ENCODE peak calls at places on chromosomes 5 and 9, in five cellular contexts. One of them, this sample, is unnamed.
A peak's percentile ranks its signal among the peaks of the same experiment; 100 is the strongest.

GRCh38 chr5:159227452-159227851 is 18.1 kb upstream of the RNF145 start:
- DNase-seq in neuronal stem cell: no peak
- DNase-seq in T1000: no peak
- DNase-seq in fibroblast of the conjunctiva: no peak
- DNase-seq in PC-3: no peak
- DNase-seq in this sample: no peak

GRCh38 chr5:74361406-74362358 is 278.8 kb downstream of the ENC1 start:
- DNase-seq in PC-3: peak; percentile 22
- DNase-seq in T1000: no peak
- DNase-seq in neuronal stem cell: no peak
- DNase-seq in fibroblast of the conjunctiva: no peak
- DNase-seq in this sample: no peak

GRCh38 chr5:172733179-172733973 is 37.6 kb downstream of the DUSP1 start:
- DNase-seq in neuronal stem cell: no peak
- DNase-seq in fibroblast of the conjunctiva: peak; percentile 98
- DNase-seq in PC-3: no peak
- DNase-seq in T1000: peak; percentile 71
- DNase-seq in this sample: peak; percentile 99

GRCh38 chr9:74942801-74943200 is 9.9 kb downstream of the C9orf40 start:
- DNase-seq in neuronal stem cell: no peak
- DNase-seq in PC-3: no peak
- DNase-seq in T1000: no peak
- DNase-seq in fibroblast of the conjunctiva: no peak
- DNase-seq in this sample: no peak

GRCh38 chr5:25435882-25436281 is 791.1 kb upstream of the CDH10 start:
- DNase-seq in neuronal stem cell: no peak
- DNase-seq in T1000: no peak
- DNase-seq in fibroblast of the conjunctiva: no peak
- DNase-seq in PC-3: no peak
- DNase-seq in this sample: no peak

GRCh38 chr5:138573223-138573622 is 2.0 kb downstream of the HSPA9 start:
- DNase-seq in T1000: no peak
- DNase-seq in fibroblast of the conjunctiva: no peak
- DNase-seq in neuronal stem cell: no peak
- DNase-seq in PC-3: no peak
- DNase-seq in this sample: no peak

GRCh38 chr9:131289301-131290038 is at the start of gene PLPP7:
- DNase-seq in PC-3: no peak
- DNase-seq in T1000: peak; percentile 33
- DNase-seq in neuronal stem cell: no peak
- DNase-seq in fibroblast of the conjunctiva: peak; percentile 10
- DNase-seq in this sample: peak; percentile 23

GRCh38 chr5:62100201-62100600 is 205.8 kb upstream of the KIF2A start:
- DNase-seq in T1000: no peak
- DNase-seq in PC-3: no peak
- DNase-seq in fibroblast of the conjunctiva: no peak
- DNase-seq in neuronal stem cell: no peak
- DNase-seq in this sample: no peak

GRCh38 chr5:127088226-127088625 is 14.9 kb upstream of the C5orf63 start:
- DNase-seq in neuronal stem cell: no peak
- DNase-seq in PC-3: peak; percentile 71
- DNase-seq in T1000: peak; percentile 87
- DNase-seq in fibroblast of the conjunctiva: peak; percentile 90
- DNase-seq in this sample: peak; percentile 80

GRCh38 chr9:84953797-84954695 is 284.5 kb downstream of the NTRK2 start:
- DNase-seq in PC-3: peak; percentile 25
- DNase-seq in T1000: no peak
- DNase-seq in neuronal stem cell: peak; percentile 78
- DNase-seq in fibroblast of the conjunctiva: peak; percentile 46
- DNase-seq in this sample: peak; percentile 4

GRCh38 chr9:83339435-83339834 is 198.8 kb downstream of the FRMD3 start:
- DNase-seq in PC-3: no peak
- DNase-seq in T1000: no peak
- DNase-seq in neuronal stem cell: no peak
- DNase-seq in fibroblast of the conjunctiva: no peak
- DNase-seq in this sample: no peak

GRCh38 chr5:96655506-96655905 is 6.7 kb upstream of the CAST start:
- DNase-seq in T1000: no peak
- DNase-seq in neuronal stem cell: no peak
- DNase-seq in PC-3: peak; percentile 54
- DNase-seq in fibroblast of the conjunctiva: no peak
- DNase-seq in this sample: no peak

GRCh38 chr9:83937861-83938455 is 16.7 kb upstream of the KIF27 start:
- DNase-seq in PC-3: peak; percentile 87
- DNase-seq in T1000: peak; percentile 26
- DNase-seq in fibroblast of the conjunctiva: no peak
- DNase-seq in neuronal stem cell: peak; percentile 63
- DNase-seq in this sample: no peak

GRCh38 chr9:14451949-14452348 is 138.0 kb upstream of the NFIB start:
- DNase-seq in T1000: no peak
- DNase-seq in PC-3: no peak
- DNase-seq in neuronal stem cell: no peak
- DNase-seq in fibroblast of the conjunctiva: no peak
- DNase-seq in this sample: no peak

GRCh38 chr9:126343271-126343700 is 16.7 kb downstream of the MVB12B start:
- DNase-seq in neuronal stem cell: no peak
- DNase-seq in fibroblast of the conjunctiva: no peak
- DNase-seq in PC-3: peak; percentile 14
- DNase-seq in T1000: no peak
- DNase-seq in this sample: no peak

GRCh38 chr5:172940242-172941066 is 18.8 kb upstream of the RPL26L1 start:
- DNase-seq in fibroblast of the conjunctiva: no peak
- DNase-seq in PC-3: no peak
- DNase-seq in neuronal stem cell: no peak
- DNase-seq in T1000: no peak
- DNase-seq in this sample: no peak

GRCh38 chr9:112752334-112753110 is 2.0 kb downstream of the SNX30 start:
- DNase-seq in T1000: no peak
- DNase-seq in neuronal stem cell: no peak
- DNase-seq in fibroblast of the conjunctiva: no peak
- DNase-seq in PC-3: no peak
- DNase-seq in this sample: no peak